ENCODE peak calls at places on chromosomes 16 and 17, in five cellular contexts. X, M, O, Z and V are unnamed samples.
A peak's percentile ranks its signal among the peaks of the same experiment; 100 is the strongest.

GRCh38 chr17:38868095-38868967 is 1.5 kb upstream of the LASP1 start:
- DNase-seq in X (peak; percentile 81), M (no peak), O (no peak), Z (no peak), V (no peak)

GRCh38 chr16:9633844-9634243 is 542.4 kb downstream of the HAPSTR1 start:
- DNase-seq in X (no peak), M (no peak), O (no peak), Z (no peak), V (no peak)

GRCh38 chr16:1105888-1106620 is 10.0 kb upstream of the C1QTNF8 start:
- DNase-seq in X (peak; percentile 83), M (peak; percentile 71), O (no peak), Z (no peak), V (peak; percentile 91)

GRCh38 chr16:85651822-85652430 is 36.8 kb downstream of the GINS2 start:
- DNase-seq in X (peak; percentile 71), M (no peak), O (no peak), Z (no peak), V (no peak)

GRCh38 chr16:4179763-4180260 is 62.1 kb downstream of the SRL start:
- DNase-seq in X (no peak), M (no peak), O (no peak), Z (no peak), V (no peak)

GRCh38 chr17:78523939-78524655 is 53.1 kb downstream of the DNAH17 start:
- DNase-seq in X (no peak), M (no peak), O (no peak), Z (no peak), V (no peak)

GRCh38 chr17:64778367-64779290 is 116.5 kb upstream of the SMURF2 start:
- DNase-seq in X (peak; percentile 74), M (no peak), O (no peak), Z (no peak), V (peak; percentile 78)

GRCh38 chr17:29383687-29384086 is 6.5 kb upstream of the TAOK1 start:
- DNase-seq in X (no peak), M (no peak), O (no peak), Z (no peak), V (no peak)

GRCh38 chr16:68499011-68499410 is 40.1 kb upstream of the ZFP90 start:
- DNase-seq in X (peak; percentile 88), M (no peak), O (no peak), Z (no peak), V (no peak)

GRCh38 chr16:89489731-89490385 is 503 bp downstream of the ANKRD11 start:
- DNase-seq in X (no peak), M (no peak), O (no peak), Z (no peak), V (no peak)

GRCh38 chr16:23155445-23156049 is 6.3 kb upstream of the USP31 start:
- DNase-seq in X (peak; percentile 35), M (peak; percentile 11), O (no peak), Z (no peak), V (no peak)

GRCh38 chr17:39217734-39218369 is 7.9 kb downstream of the STAC2 start:
- DNase-seq in X (no peak), M (no peak), O (no peak), Z (no peak), V (no peak)

GRCh38 chr16:47565454-47565853 is 104.3 kb downstream of the PHKB start:
- DNase-seq in X (no peak), M (no peak), O (peak; percentile 93), Z (no peak), V (no peak)

GRCh38 chr17:45284176-45285140 is 22.6 kb upstream of the SPATA32 start:
- DNase-seq in X (peak; percentile 30), M (no peak), O (no peak), Z (no peak), V (peak; percentile 67)

GRCh38 chr17:42120161-42121065 is 754 bp downstream of the KAT2A start:
- DNase-seq in X (peak; percentile 56), M (no peak), O (no peak), Z (no peak), V (no peak)

GRCh38 chr16:50708373-50709060 is 15.1 kb downstream of the NOD2 start:
- DNase-seq in X (no peak), M (no peak), O (peak; percentile 40), Z (no peak), V (no peak)

GRCh38 chr16:30068750-30069574 is 3.4 kb downstream of the ALDOA start:
- DNase-seq in X (peak; percentile 40), M (no peak), O (no peak), Z (no peak), V (no peak)

GRCh38 chr16:57091200-57091989 is 988 bp upstream of the CPNE2 start:
- DNase-seq in X (peak; percentile 72), M (no peak), O (no peak), Z (no peak), V (peak; percentile 81)

GRCh38 chr17:8448310-8448709 is 12.6 kb downstream of the NDEL1 start:
- DNase-seq in X (no peak), M (no peak), O (no peak), Z (no peak), V (no peak)